ENCODE peak calls at places on chromosome 7, in four cellular contexts. T, X, F and I are unnamed samples.

GRCh38 chr7:1908823-1909420 is 238.8 kb downstream of the ELFN1 start:
- DNase-seq in T (peak), X (no peak), F (no peak), I (no peak)

GRCh38 chr7:130611206-130611605 is 57.3 kb downstream of the COPG2 start:
- DNase-seq in T (no peak), X (no peak), F (no peak), I (no peak)

GRCh38 chr7:28473567-28474266 is 61.4 kb downstream of the CREB5 start:
- DNase-seq in T (no peak), X (no peak), F (no peak), I (no peak)

GRCh38 chr7:147245274-147245673 is 1128.7 kb downstream of the CNTNAP2 start:
- DNase-seq in T (peak), X (peak), F (peak), I (no peak)

GRCh38 chr7:45182856-45183710 is 25.5 kb downstream of the RAMP3 start:
- DNase-seq in T (no peak), X (no peak), F (no peak), I (no peak)

GRCh38 chr7:99782012-99782953 is 1.7 kb downstream of the CYP3A4 start:
- DNase-seq in T (no peak), X (peak), F (peak), I (no peak)

GRCh38 chr7:98679741-98680140 is 62.7 kb downstream of the NPTX2 start:
- DNase-seq in T (no peak), X (no peak), F (no peak), I (no peak)

GRCh38 chr7:157136372-157136771 is 2.4 kb upstream of the UBE3C start:
- DNase-seq in T (no peak), X (peak), F (peak), I (no peak)

GRCh38 chr7:17829001-17829400 is 111.3 kb downstream of the SNX13 start:
- DNase-seq in T (no peak), X (no peak), F (no peak), I (no peak)

GRCh38 chr7:47441796-47442744 is 139.8 kb downstream of the TNS3 start:
- DNase-seq in T (no peak), X (no peak), F (no peak), I (no peak)

GRCh38 chr7:34156336-34156735 is 251.0 kb downstream of the BMPER start:
- DNase-seq in T (no peak), X (no peak), F (no peak), I (no peak)

GRCh38 chr7:88522771-88523316 is 216.2 kb upstream of the STEAP4 start:
- DNase-seq in T (no peak), X (no peak), F (no peak), I (no peak)

GRCh38 chr7:150565239-150565638 is 2.0 kb upstream of the GIMAP4 start:
- DNase-seq in T (no peak), X (no peak), F (no peak), I (no peak)

GRCh38 chr7:157404845-157405481 is 68.2 kb downstream of the DNAJB6 start:
- DNase-seq in T (peak), X (no peak), F (peak), I (no peak)

GRCh38 chr7:27182861-27183681 is 2.0 kb downstream of the HOXA11 start:
- DNase-seq in T (peak), X (no peak), F (no peak), I (no peak)

GRCh38 chr7:123351506-123352225 is 151.9 kb upstream of the SLC13A1 start:
- DNase-seq in T (no peak), X (no peak), F (peak), I (no peak)

GRCh38 chr7:123351027-123351426 is 151.3 kb upstream of the SLC13A1 start:
- DNase-seq in T (no peak), X (no peak), F (no peak), I (no peak)

GRCh38 chr7:123352957-123353356 is 153.2 kb upstream of the SLC13A1 start:
- DNase-seq in T (no peak), X (no peak), F (no peak), I (no peak)

GRCh38 chr7:123352226-123352550 is 152.4 kb upstream of the SLC13A1 start:
- DNase-seq in T (no peak), X (no peak), F (no peak), I (no peak)

GRCh38 chr7:123355576-123356195 is 155.9 kb upstream of the SLC13A1 start:
- DNase-seq in T (no peak), X (no peak), F (no peak), I (peak)
- TF ChIP-seq ELF1 in T (no peak), X (no peak), F (no peak), I (no peak)

GRCh38 chr7:35792472-35793224 is 8.2 kb upstream of the SEPTIN7 start:
- DNase-seq in T (no peak), X (no peak), F (no peak), I (no peak)
- H3K27ac ChIP-seq in T (peak), X (no peak), F (no peak), I (no peak)

DNA sequence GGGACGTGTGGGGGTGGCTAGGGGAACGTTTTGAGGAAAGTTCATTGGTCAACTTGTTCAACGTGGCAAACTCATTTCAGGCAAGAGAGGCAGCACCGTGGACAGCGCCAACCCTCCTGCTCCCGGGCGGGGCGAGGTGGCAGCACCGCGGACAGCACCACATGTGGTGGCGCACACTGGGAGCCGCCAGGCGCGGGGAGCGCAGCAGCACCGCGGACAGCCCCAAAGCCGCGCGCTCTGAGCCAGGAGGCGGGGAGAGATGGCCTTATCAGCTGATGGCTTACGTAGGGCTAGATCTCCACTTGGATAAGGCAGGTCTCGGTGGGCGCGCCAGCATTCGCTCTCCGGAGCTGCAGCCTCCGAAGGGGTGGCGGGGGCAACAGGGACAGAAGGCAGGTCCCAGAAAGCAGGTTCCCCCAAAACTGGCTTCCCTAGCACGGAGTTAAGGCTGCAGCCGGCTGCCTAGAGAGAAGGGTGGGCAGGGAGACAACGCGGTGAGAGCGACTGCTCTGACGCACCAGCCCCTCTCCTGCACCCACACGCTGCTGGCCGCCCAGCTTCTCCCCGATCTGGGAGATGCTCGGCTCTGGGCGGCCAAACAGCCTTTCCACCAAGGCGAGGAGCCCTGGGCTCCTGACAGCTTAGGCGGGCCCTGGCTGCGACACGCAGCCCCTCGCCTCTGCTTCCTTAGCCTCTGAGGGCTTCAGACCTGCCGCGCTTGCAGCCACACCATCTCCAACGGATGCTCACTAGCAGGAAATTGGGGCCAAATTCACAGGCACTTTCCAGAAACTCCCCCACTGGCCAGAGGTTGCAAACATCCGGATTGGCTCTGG is at the start of gene HTR5A:
- DNase-seq in T (peak), X (peak), F (peak), I (peak)
- TF ChIP-seq CTCF in T (no peak), X (peak), F (peak), I (no peak)

GRCh38 chr7:301291-302053 is 11.5 kb downstream of the FOXL3 start:
- DNase-seq in T (no peak), X (no peak), F (no peak), I (no peak)
- TF ChIP-seq ELF1 in T (no peak), X (no peak), F (no peak), I (no peak)

GRCh38 chr7:74115326-74115725 is 31.7 kb downstream of the LIMK1 start:
- DNase-seq in T (peak), X (no peak), F (no peak), I (no peak)
- H3K27ac ChIP-seq in T (no peak), X (no peak), F (no peak), I (no peak)

GRCh38 chr7:151631968-151632749 is 112.5 kb upstream of the RHEB start:
- DNase-seq in T (peak), X (peak), F (peak), I (no peak)
- TF ChIP-seq CTCF in T (peak), X (peak), F (peak), I (peak)

GRCh38 chr7:14924398-14924797 is 21.8 kb upstream of the DGKB start:
- DNase-seq in T (no peak), X (no peak), F (no peak), I (no peak)
- TF ChIP-seq ELF1 in T (no peak), X (no peak), F (no peak), I (no peak)